ENCODE peak calls at places on chromosomes 5 and 9, in six cellular contexts. Q is Calu3, X is tibial nerve, W is bronchial epithelial cell, F is fibroblast of lung, K is hepatocyte. A is an unnamed sample.

GRCh38 chr9:14633148-14633547 is 60.1 kb downstream of the ZDHHC21 start:
- DNase-seq in Q (no peak), K (no peak), W (no peak), F (no peak), X (no peak), A (no peak)

GRCh38 chr5:132183723-132184122 is 43.9 kb downstream of the P4HA2 start:
- DNase-seq in Q (no peak), X (no peak), W (peak; percentile 21), F (no peak), K (no peak), A (no peak)

GRCh38 chr9:3136999-3137675 is 293.2 kb upstream of the PUM3 start:
- DNase-seq in W (no peak), F (no peak), X (no peak), Q (no peak), K (no peak), A (no peak)

GRCh38 chr9:88514247-88514646 is 20.7 kb upstream of the NXNL2 start:
- DNase-seq in X (no peak), W (no peak), K (no peak), Q (no peak), F (no peak), A (no peak)

GRCh38 chr5:125117556-125117955 is 371.1 kb upstream of the ZNF608 start:
- DNase-seq in K (no peak), W (no peak), F (no peak), X (no peak), Q (no peak), A (no peak)

GRCh38 chr9:127172066-127172707 is 49.8 kb upstream of the ANGPTL2 start:
- DNase-seq in F (peak; percentile 48), K (no peak), Q (no peak), W (no peak), X (no peak), A (no peak)

GRCh38 chr9:35618854-35619799 is 914 bp upstream of the CD72 start:
- DNase-seq in K (no peak), Q (no peak), F (peak; percentile 51), X (no peak), W (no peak), A (peak; percentile 60)

GRCh38 chr5:137890850-137891249 is 1.6 kb downstream of the PKD2L2 start:
- DNase-seq in F (no peak), X (no peak), K (peak; percentile 34), W (no peak), Q (no peak), A (no peak)

GRCh38 chr9:85004818-85005413 is 335.4 kb downstream of the NTRK2 start:
- DNase-seq in Q (no peak), W (no peak), F (no peak), K (no peak), X (no peak), A (peak; percentile 26)

GRCh38 chr9:109258619-109259321 is 62.1 kb downstream of the EPB41L4B start:
- DNase-seq in Q (no peak), W (no peak), X (no peak), K (no peak), F (no peak), A (no peak)

GRCh38 chr5:66891184-66891925 is 295.2 kb downstream of the MAST4 start:
- DNase-seq in X (no peak), W (peak; percentile 99), K (peak; percentile 12), Q (no peak), F (peak; percentile 22), A (no peak)

GRCh38 chr5:30866142-30866541 is 327.3 kb upstream of the CDH6 start:
- DNase-seq in F (peak; percentile 3), Q (no peak), W (peak; percentile 31), K (no peak), X (no peak), A (no peak)

GRCh38 chr9:110926828-110927227 is 111.4 kb downstream of the LPAR1 start:
- DNase-seq in K (no peak), F (no peak), X (no peak), Q (peak; percentile 37), W (peak; percentile 87), A (no peak)

GRCh38 chr5:154355141-154355611 is 90.6 kb upstream of the SAP30L start:
- DNase-seq in W (no peak), X (peak; percentile 56), K (no peak), F (no peak), Q (no peak), A (no peak)

DNA sequence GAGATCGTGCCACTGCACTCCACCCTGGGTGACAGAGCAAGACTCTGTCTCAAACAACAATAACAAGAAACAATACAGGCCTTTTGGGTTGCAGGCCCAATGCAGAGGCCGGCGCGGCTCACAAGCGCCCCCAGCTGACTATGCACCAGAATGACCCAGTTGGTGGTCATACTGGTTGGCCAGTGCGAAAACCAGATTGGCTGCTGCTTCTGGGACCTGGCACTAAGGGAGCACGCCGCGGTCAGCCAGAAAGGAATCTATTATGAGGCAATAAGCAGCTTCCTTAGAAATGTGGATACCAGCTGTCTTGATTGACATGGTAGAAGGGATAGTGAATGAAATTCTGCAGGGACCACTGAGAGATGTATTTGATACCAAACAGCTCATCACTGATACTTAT is 35.0 kb downstream of the RANBP17 start:
- DNase-seq in W (no peak), K (peak; percentile 13), F (peak; percentile 20), X (no peak), Q (peak; percentile 53), A (peak; percentile 18)
- TF ChIP-seq CTCF in W (peak; percentile 49), K (peak; percentile 37), F (peak; percentile 30), X (no peak), Q (peak; percentile 34), A (peak; percentile 25)

DNA sequence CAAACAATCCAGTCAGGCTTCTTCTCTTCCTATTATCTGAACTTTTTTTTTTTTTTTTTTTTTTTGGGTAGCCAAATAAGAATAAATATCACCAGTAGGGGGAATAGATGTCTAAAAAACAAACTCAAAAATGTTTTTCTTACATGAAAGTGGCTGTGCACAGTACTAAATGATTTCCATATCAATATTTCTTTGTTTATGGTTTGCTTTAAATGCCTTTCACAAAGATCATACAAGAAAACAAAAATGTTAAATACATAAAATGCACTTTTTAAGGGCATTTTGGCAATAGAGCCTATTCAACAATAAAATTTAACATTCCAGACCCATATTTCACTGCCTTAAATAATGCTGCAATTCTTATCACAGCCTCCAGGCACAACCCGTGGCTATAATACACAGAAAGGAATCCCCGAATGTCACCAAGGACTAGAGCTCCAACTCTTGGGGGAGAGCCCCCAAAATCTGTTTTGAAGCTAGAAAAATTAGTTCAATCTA is 91.1 kb upstream of the TBCA start:
- DNase-seq in W (peak; percentile 20), Q (no peak), X (no peak), K (no peak), F (peak; percentile 54), A (no peak)
- TF ChIP-seq CTCF in W (no peak), Q (no peak), X (peak; percentile 5), K (no peak), F (peak; percentile 53), A (no peak)

DNA sequence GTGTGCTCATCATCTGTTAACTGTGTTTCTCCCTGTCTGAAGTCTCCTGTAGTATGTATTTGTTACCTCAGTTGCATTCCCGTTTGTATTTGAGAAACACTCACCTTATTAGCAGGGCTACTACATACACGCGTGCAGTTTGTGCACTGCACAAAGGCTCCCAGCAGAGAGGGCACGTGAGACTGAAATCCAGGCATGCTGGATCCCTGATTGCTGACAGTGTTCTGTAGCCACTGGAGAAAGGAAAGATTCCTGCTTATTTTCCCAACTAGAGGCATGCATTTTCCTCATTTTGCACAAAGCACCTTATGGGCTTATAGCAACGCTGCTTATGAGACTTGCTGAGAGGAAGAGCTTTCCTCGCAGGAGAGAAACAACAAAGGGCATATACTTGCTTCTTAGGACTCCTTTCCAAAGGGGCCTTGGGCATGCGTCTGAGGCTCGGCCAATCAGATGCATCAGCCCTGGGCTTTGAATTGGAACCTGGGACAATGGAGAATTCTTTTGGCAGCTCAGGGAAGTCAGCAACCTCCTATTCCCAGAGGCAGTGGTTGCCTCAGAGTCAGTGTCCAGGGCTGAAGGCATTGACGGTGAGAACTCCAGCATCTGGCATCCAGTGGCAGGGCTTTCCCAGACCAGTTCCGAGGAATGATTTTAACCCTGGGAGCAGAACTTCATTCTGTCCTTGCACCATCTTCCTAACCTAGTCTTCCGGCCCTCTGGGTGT is 9.9 kb upstream of the MEGF10 start:
- DNase-seq in Q (no peak), F (no peak), K (peak; percentile 16), W (no peak), X (no peak), A (no peak)
- TF ChIP-seq CTCF in Q (no peak), F (peak; percentile 8), K (no peak), W (no peak), X (no peak), A (no peak)

GRCh38 chr5:179827684-179828083 is 7.0 kb downstream of the SQSTM1 start:
- DNase-seq in K (no peak), Q (no peak), X (no peak), W (peak; percentile 35), F (peak; percentile 41), A (no peak)

GRCh38 chr5:179828756-179829421 is 8.2 kb downstream of the SQSTM1 start:
- DNase-seq in X (no peak), K (no peak), W (no peak), Q (no peak), F (no peak), A (no peak)

GRCh38 chr5:179824745-179825112 is 4.0 kb downstream of the SQSTM1 start:
- DNase-seq in X (no peak), W (no peak), K (peak; percentile 14), F (no peak), Q (no peak), A (no peak)

GRCh38 chr5:179823937-179824744 is 3.4 kb downstream of the SQSTM1 start:
- DNase-seq in X (no peak), W (no peak), K (no peak), Q (no peak), F (no peak), A (no peak)

DNA sequence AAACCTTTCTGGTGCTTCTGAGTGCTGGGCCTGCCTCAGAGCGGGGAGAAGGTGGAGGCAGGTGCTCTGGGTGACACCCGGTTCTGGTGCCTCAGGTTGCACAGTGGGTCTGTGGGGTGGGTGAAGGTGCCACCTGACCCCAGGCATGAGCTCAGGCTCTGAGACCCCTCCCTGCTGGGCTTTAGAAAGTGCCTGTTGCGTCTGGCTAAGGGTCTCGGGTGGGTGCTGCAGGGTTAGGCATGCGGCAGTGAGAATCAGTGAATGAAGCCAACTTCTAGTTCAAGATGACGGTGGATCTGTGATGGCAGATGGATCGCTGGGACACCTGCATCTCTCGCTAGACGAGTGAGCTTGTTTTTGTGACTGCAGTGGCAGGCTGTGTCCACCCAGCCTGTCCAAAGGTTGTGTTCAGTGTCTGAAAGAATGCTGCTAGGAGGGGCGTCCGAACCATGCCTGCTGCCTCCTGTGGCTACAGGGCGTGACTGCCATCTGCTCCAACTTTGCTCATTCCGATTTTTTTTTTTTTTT is 5.0 kb downstream of the SQSTM1 start:
- DNase-seq in W (no peak), K (no peak), Q (no peak), X (no peak), F (no peak), A (no peak)
- TF ChIP-seq CTCF in W (no peak), K (peak; percentile 5), Q (no peak), X (no peak), F (no peak), A (no peak)